ENCODE peak calls at places on chromosomes 6 and 20, in seven cellular contexts. L is cardiac muscle cell, U is bronchial epithelial cell, P is lower lobe of right lung, G is progenitor cell of endocrine pancreas, Y is dorsolateral prefrontal cortex, M is fibroblast of lung. Z is an unnamed sample.

GRCh38 chr20:31968299-31969126 is 562 bp downstream of the XKR7 start:
- DNase-seq in L (peak; percentile 94), U (peak; percentile 31), P (peak; percentile 79), G (peak; percentile 100), Y (peak; percentile 67), M (peak; percentile 59), Z (no peak)

GRCh38 chr20:20017852-20018245 is 687 bp downstream of the NAA20 start:
- DNase-seq in L (no peak), U (peak; percentile 20), P (no peak), G (no peak), Y (no peak), M (no peak), Z (no peak)

GRCh38 chr20:24610341-24611115 is 141.1 kb downstream of the SYNDIG1 start:
- DNase-seq in L (no peak), U (peak; percentile 54), P (no peak), G (no peak), Y (no peak), M (no peak), Z (no peak)

GRCh38 chr6:85490516-85491248 is 40.8 kb downstream of the NT5E start:
- DNase-seq in L (no peak), U (peak; percentile 54), P (no peak), G (no peak), Y (no peak), M (peak; percentile 18), Z (no peak)

GRCh38 chr6:14871196-14871595 is 374.7 kb upstream of the JARID2 start:
- DNase-seq in L (no peak), U (peak; percentile 76), P (no peak), G (no peak), Y (no peak), M (peak; percentile 64), Z (no peak)

GRCh38 chr20:20211274-20211987 is 156.5 kb upstream of the INSM1 start:
- DNase-seq in L (no peak), U (no peak), P (no peak), G (no peak), Y (no peak), M (no peak), Z (peak; percentile 40)

GRCh38 chr6:44158770-44159228 is at the start of gene CAPN11:
- DNase-seq in L (no peak), U (no peak), P (no peak), G (no peak), Y (no peak), M (no peak), Z (no peak)

GRCh38 chr6:23349521-23350147 is 776.4 kb upstream of the NRSN1 start:
- DNase-seq in L (no peak), U (peak; percentile 99), P (no peak), G (no peak), Y (no peak), M (peak; percentile 77), Z (peak; percentile 66)

GRCh38 chr6:3451498-3451897 is 5.4 kb downstream of the SLC22A23 start:
- DNase-seq in L (no peak), U (no peak), P (no peak), G (no peak), Y (no peak), M (no peak), Z (no peak)

GRCh38 chr6:17705778-17706579 is 746 bp downstream of the NUP153 start:
- DNase-seq in L (peak; percentile 66), U (peak; percentile 51), P (peak; percentile 78), G (peak; percentile 58), Y (peak; percentile 41), M (peak; percentile 42), Z (no peak)

GRCh38 chr6:151772436-151772835 is 35.0 kb upstream of the ESR1 start:
- DNase-seq in L (no peak), U (no peak), P (no peak), G (no peak), Y (no peak), M (no peak), Z (no peak)

GRCh38 chr6:52514514-52514913 is 62.3 kb downstream of the TRAM2 start:
- DNase-seq in L (no peak), U (peak; percentile 87), P (no peak), G (no peak), Y (no peak), M (peak; percentile 90), Z (no peak)

GRCh38 chr6:108260126-108260808 is 573 bp downstream of the SNX3 start:
- DNase-seq in L (peak; percentile 61), U (peak; percentile 40), P (peak; percentile 50), G (no peak), Y (peak; percentile 42), M (peak; percentile 54), Z (peak; percentile 5)

GRCh38 chr6:14128017-14128416 is 10.4 kb downstream of the CD83 start:
- DNase-seq in L (no peak), U (no peak), P (no peak), G (no peak), Y (no peak), M (no peak), Z (no peak)

GRCh38 chr6:166970776-166971175 is 14.4 kb upstream of the RNASET2 start:
- DNase-seq in L (no peak), U (no peak), P (no peak), G (no peak), Y (no peak), M (no peak), Z (no peak)

GRCh38 chr6:31339210-31339609 is 17.8 kb downstream of the HLA-B start:
- DNase-seq in L (no peak), U (no peak), P (no peak), G (no peak), Y (no peak), M (no peak), Z (no peak)

GRCh38 chr6:28943557-28944411 is 20.0 kb upstream of the TRIM27 start:
- DNase-seq in L (peak; percentile 64), U (peak; percentile 57), P (peak; percentile 84), G (peak; percentile 39), Y (peak; percentile 88), M (peak; percentile 79), Z (no peak)

GRCh38 chr6:90326404-90327057 is 29.9 kb upstream of the BACH2 start:
- DNase-seq in L (no peak), U (peak; percentile 6), P (no peak), G (no peak), Y (no peak), M (no peak), Z (no peak)

GRCh38 chr20:32227744-32228688 is 20.3 kb downstream of the POFUT1 start:
- DNase-seq in L (no peak), U (no peak), P (peak; percentile 69), G (no peak), Y (no peak), M (no peak), Z (peak; percentile 23)

GRCh38 chr6:74170118-74170517 is 474.1 kb downstream of the CD109 start:
- DNase-seq in L (no peak), U (peak; percentile 83), P (no peak), G (no peak), Y (no peak), M (peak; percentile 91), Z (peak; percentile 85)

GRCh38 chr6:68834561-68834960 is 199.5 kb downstream of the ADGRB3 start:
- DNase-seq in L (no peak), U (no peak), P (no peak), G (no peak), Y (no peak), M (peak; percentile 72), Z (no peak)

GRCh38 chr6:22888147-22888831 is 318.9 kb downstream of the HDGFL1 start:
- DNase-seq in L (no peak), U (peak; percentile 92), P (no peak), G (no peak), Y (no peak), M (no peak), Z (no peak)

GRCh38 chr6:90413867-90414266 is 117.2 kb upstream of the BACH2 start:
- DNase-seq in L (peak; percentile 77), U (peak; percentile 14), P (no peak), G (no peak), Y (no peak), M (peak; percentile 53), Z (no peak)

GRCh38 chr6:85416049-85416448 is 33.8 kb upstream of the NT5E start:
- DNase-seq in L (no peak), U (no peak), P (no peak), G (no peak), Y (no peak), M (peak; percentile 64), Z (no peak)

GRCh38 chr6:89267918-89268317 is 47.2 kb downstream of the GABRR2 start:
- DNase-seq in L (no peak), U (no peak), P (no peak), G (no peak), Y (no peak), M (no peak), Z (no peak)

GRCh38 chr20:59813948-59814834 is 119.2 kb downstream of the SYCP2 start:
- DNase-seq in L (no peak), U (no peak), P (no peak), G (no peak), Y (no peak), M (no peak), Z (no peak)

GRCh38 chr20:53935353-53936084 is 134.9 kb downstream of the BCAS1 start:
- DNase-seq in L (no peak), U (no peak), P (no peak), G (no peak), Y (no peak), M (no peak), Z (no peak)
- TF ChIP-seq CTCF in L (no peak), U (no peak), P (no peak), G (no peak), Y (no peak), M (no peak), Z (no peak)

GRCh38 chr6:137489410-137490371 is 4.5 kb downstream of the OLIG3 start:
- DNase-seq in L (no peak), U (no peak), P (peak; percentile 48), G (peak; percentile 24), Y (no peak), M (peak; percentile 40), Z (no peak)
- TF ChIP-seq CTCF in L (peak; percentile 8), U (no peak), P (no peak), G (peak; percentile 44), Y (no peak), M (peak; percentile 19), Z (no peak)

GRCh38 chr6:115887887-115888286 is 172.8 kb downstream of the FRK start:
- DNase-seq in L (no peak), U (no peak), P (no peak), G (no peak), Y (no peak), M (no peak), Z (no peak)

GRCh38 chr6:115882771-115883170 is 177.9 kb downstream of the FRK start:
- DNase-seq in L (no peak), U (peak; percentile 72), P (no peak), G (no peak), Y (no peak), M (no peak), Z (no peak)

GRCh38 chr6:115885636-115886366 is 174.9 kb downstream of the FRK start:
- DNase-seq in L (no peak), U (no peak), P (no peak), G (no peak), Y (no peak), M (no peak), Z (no peak)

DNA sequence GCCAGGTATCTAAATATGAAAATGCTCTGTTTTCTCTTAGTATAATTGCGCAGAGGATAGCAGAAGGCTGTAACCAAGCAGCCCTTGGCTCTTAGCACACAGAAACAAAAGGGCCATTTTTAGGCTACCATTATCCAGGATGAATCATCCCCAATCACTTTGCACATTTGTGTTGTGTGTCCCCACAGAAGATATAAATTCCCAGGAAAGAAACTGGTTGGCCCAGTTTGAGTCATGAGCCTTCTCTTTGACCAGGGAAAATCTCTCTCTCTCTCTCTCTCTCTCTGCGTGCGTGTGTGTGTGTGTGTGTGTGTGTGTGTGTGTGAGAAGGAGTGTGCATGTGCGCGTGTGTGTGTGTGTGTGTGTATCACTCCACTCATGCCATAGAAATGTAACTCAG is 178.5 kb downstream of the FRK start:
- DNase-seq in L (no peak), U (peak; percentile 97), P (no peak), G (no peak), Y (no peak), M (no peak), Z (no peak)
- TF ChIP-seq CTCF in L (no peak), U (no peak), P (no peak), G (no peak), Y (no peak), M (no peak), Z (no peak)

GRCh38 chr6:168938546-168938945 is 315.1 kb downstream of the THBS2 start:
- DNase-seq in L (no peak), U (no peak), P (no peak), G (no peak), Y (no peak), M (no peak), Z (no peak)
- TF ChIP-seq CTCF in L (no peak), U (no peak), P (no peak), G (no peak), Y (no peak), M (no peak), Z (no peak)